ENCODE peak calls at places on chromosomes 3 and 15, in eight cellular contexts. F, K, V, A, W, B, L and T are unnamed samples.

GRCh38 chr3:150078983-150079739 is 108.5 kb upstream of the PFN2 start:
- DNase-seq in F (peak), K (no peak), V (peak), A (peak), W (no peak), B (no peak), L (no peak), T (no peak)

GRCh38 chr15:73716417-73716816 is 32.2 kb downstream of the CD276 start:
- DNase-seq in F (no peak), K (peak), V (no peak), A (no peak), W (no peak), B (no peak), L (no peak), T (no peak)

GRCh38 chr15:33915571-33916407 is 52.5 kb upstream of the CHRM5 start:
- DNase-seq in F (no peak), K (no peak), V (no peak), A (no peak), W (no peak), B (no peak), L (no peak), T (no peak)

GRCh38 chr3:135145581-135145980 is 350.5 kb downstream of the EPHB1 start:
- DNase-seq in F (no peak), K (no peak), V (no peak), A (peak), W (no peak), B (no peak), L (no peak), T (no peak)

GRCh38 chr15:71682051-71682450 is 128.3 kb upstream of the NR2E3 start:
- DNase-seq in F (no peak), K (no peak), V (no peak), A (no peak), W (no peak), B (no peak), L (no peak), T (no peak)

GRCh38 chr3:69370156-69370944 is 15.5 kb downstream of the FRMD4B start:
- DNase-seq in F (no peak), K (peak), V (peak), A (no peak), W (peak), B (peak), L (no peak), T (no peak)

GRCh38 chr3:197541756-197542539 is 13.8 kb downstream of the BDH1 start:
- DNase-seq in F (peak), K (peak), V (peak), A (peak), W (peak), B (no peak), L (peak), T (no peak)

GRCh38 chr3:156751461-156752025 is 74.6 kb upstream of the LEKR1 start:
- DNase-seq in F (peak), K (peak), V (peak), A (peak), W (peak), B (no peak), L (no peak), T (no peak)

GRCh38 chr3:127690823-127691452 is 18.2 kb downstream of the ABTB1 start:
- DNase-seq in F (peak), K (peak), V (peak), A (no peak), W (no peak), B (no peak), L (no peak), T (no peak)

GRCh38 chr3:48548731-48549705 is 7.6 kb downstream of the PFKFB4 start:
- DNase-seq in F (peak), K (peak), V (no peak), A (no peak), W (peak), B (peak), L (peak), T (peak)

GRCh38 chr3:138862924-138863775 is 28.4 kb upstream of the PIK3CB start:
- DNase-seq in F (peak), K (peak), V (peak), A (peak), W (no peak), B (no peak), L (no peak), T (no peak)

GRCh38 chr3:72482589-72483249 is 365.5 kb downstream of the SHQ1 start:
- DNase-seq in F (peak), K (peak), V (peak), A (peak), W (no peak), B (peak), L (no peak), T (no peak)

GRCh38 chr3:122635789-122636188 is 44.9 kb upstream of the PARP14 start:
- DNase-seq in F (peak), K (no peak), V (peak), A (no peak), W (no peak), B (no peak), L (no peak), T (no peak)

GRCh38 chr15:39944711-39945110 is 10.8 kb downstream of the EIF2AK4 start:
- DNase-seq in F (peak), K (no peak), V (no peak), A (no peak), W (no peak), B (no peak), L (no peak), T (no peak)

GRCh38 chr15:47715856-47716445 is 1.4 kb upstream of the SEMA6D start:
- DNase-seq in F (no peak), K (peak), V (no peak), A (peak), W (peak), B (no peak), L (peak), T (no peak)

GRCh38 chr3:126111566-126112475 is 27.9 kb upstream of the SLC41A3 start:
- DNase-seq in F (no peak), K (no peak), V (no peak), A (no peak), W (no peak), B (no peak), L (no peak), T (no peak)

GRCh38 chr3:32956750-32957570 is 5.5 kb downstream of the CCR4 start:
- DNase-seq in F (no peak), K (no peak), V (no peak), A (no peak), W (no peak), B (no peak), L (no peak), T (no peak)

GRCh38 chr15:39969871-39970270 is 36.0 kb downstream of the EIF2AK4 start:
- DNase-seq in F (peak), K (peak), V (peak), A (peak), W (peak), B (no peak), L (no peak), T (no peak)

GRCh38 chr3:129594907-129595390 is 11.5 kb downstream of the PLXND1 start:
- DNase-seq in F (no peak), K (peak), V (no peak), A (no peak), W (no peak), B (no peak), L (no peak), T (no peak)

GRCh38 chr3:52524752-52525661 is 8.7 kb downstream of the NT5DC2 start:
- DNase-seq in F (no peak), K (peak), V (no peak), A (no peak), W (no peak), B (no peak), L (no peak), T (no peak)

GRCh38 chr3:47586746-47587145 is 8.1 kb upstream of the CSPG5 start:
- DNase-seq in F (no peak), K (no peak), V (no peak), A (no peak), W (no peak), B (no peak), L (no peak), T (no peak)

GRCh38 chr3:195911946-195912270 is 3.6 kb upstream of the TNK2 start:
- DNase-seq in F (no peak), K (no peak), V (no peak), A (no peak), W (no peak), B (no peak), L (no peak), T (no peak)

GRCh38 chr3:10417849-10418248 is 87.5 kb downstream of the ATP2B2 start:
- DNase-seq in F (peak), K (no peak), V (peak), A (no peak), W (no peak), B (no peak), L (no peak), T (no peak)

GRCh38 chr3:12810013-12810780 is 13.7 kb downstream of the CAND2 start:
- DNase-seq in F (peak), K (peak), V (peak), A (peak), W (peak), B (peak), L (peak), T (peak)

GRCh38 chr3:55888282-55888855 is 401.3 kb upstream of the WNT5A start:
- DNase-seq in F (no peak), K (peak), V (no peak), A (no peak), W (no peak), B (no peak), L (no peak), T (no peak)

GRCh38 chr3:34582054-34582453 is 783.6 kb downstream of the PDCD6IP start:
- DNase-seq in F (no peak), K (no peak), V (no peak), A (no peak), W (no peak), B (no peak), L (no peak), T (no peak)

GRCh38 chr3:13607821-13608620 is 59.1 kb downstream of the FBLN2 start:
- DNase-seq in F (no peak), K (no peak), V (no peak), A (no peak), W (no peak), B (no peak), L (no peak), T (no peak)

GRCh38 chr15:90322531-90322930 is 29.6 kb upstream of the ZNF774 start:
- DNase-seq in F (no peak), K (no peak), V (no peak), A (no peak), W (no peak), B (no peak), L (no peak), T (no peak)

GRCh38 chr15:75121547-75121946 is 80.1 kb upstream of the C15orf39 start:
- DNase-seq in F (no peak), K (no peak), V (no peak), A (no peak), W (no peak), B (no peak), L (no peak), T (no peak)

GRCh38 chr15:51374131-51374530 is 32.7 kb downstream of the GLDN start:
- DNase-seq in F (no peak), K (no peak), V (no peak), A (no peak), W (no peak), B (no peak), L (no peak), T (no peak)

GRCh38 chr3:121649645-121650044 is 11.1 kb downstream of the HCLS1 start:
- DNase-seq in F (peak), K (no peak), V (peak), A (peak), W (no peak), B (no peak), L (no peak), T (no peak)

GRCh38 chr15:67542192-67542461 is 376 bp upstream of the MAP2K5 start:
- DNase-seq in F (no peak), K (no peak), V (peak), A (no peak), W (no peak), B (no peak), L (no peak), T (no peak)